ENCODE peak calls at places on chromosomes 11 and 22, in ten cellular contexts. G is Right ventricle myocardium inferior; F is lung; J is lower leg skin; C is activated naive CD8-positive, alpha-beta T cell treated with anti-CD3 and anti-CD28 coated beads, Interleukin-2, amount 50 U/mL, for 24 hours; Q is dorsolateral prefrontal cortex; D is A549; Y is tibial nerve; O is left colon; S is transverse colon. R is an unnamed sample.

GRCh38 chr11:111936045-111936400 is 1.1 kb upstream of the DIXDC1 start:
- DNase-seq in Y (no peak), O (no peak), D (no peak), F (no peak), J (no peak), S (no peak), G (no peak), C (no peak), Q (no peak), R (no peak)

GRCh38 chr22:20436309-20437252 is 1.0 kb downstream of the SCARF2 start:
- DNase-seq in C (no peak), G (peak; percentile 70), O (no peak), Y (no peak), Q (no peak), S (no peak), D (no peak), F (no peak), J (no peak), R (no peak)

GRCh38 chr11:29135504-29135903 is 881.3 kb downstream of the KCNA4 start:
- DNase-seq in J (no peak), C (no peak), D (no peak), O (no peak), S (no peak), Y (no peak), Q (no peak), F (no peak), G (no peak), R (no peak)

GRCh38 chr22:20783844-20784723 is 10.2 kb downstream of the SERPIND1 start:
- DNase-seq in F (no peak), D (peak; percentile 30), S (peak; percentile 31), G (no peak), O (peak; percentile 59), Y (peak; percentile 77), Q (no peak), J (peak; percentile 27), C (peak; percentile 33), R (peak; percentile 77)

GRCh38 chr22:38718414-38718813 is 12.7 kb downstream of the GTPBP1 start:
- DNase-seq in J (peak; percentile 65), Q (peak; percentile 59), Y (no peak), S (peak; percentile 79), G (no peak), F (peak; percentile 70), C (no peak), O (peak; percentile 75), D (peak; percentile 84), R (no peak)

GRCh38 chr22:33272866-33273265 is 214.7 kb upstream of the SYN3 start:
- DNase-seq in O (no peak), C (no peak), G (no peak), J (no peak), Y (no peak), Q (no peak), S (no peak), F (no peak), D (no peak), R (no peak)

GRCh38 chr11:70407121-70407520 is 8.8 kb downstream of the CTTN start:
- DNase-seq in O (no peak), C (no peak), J (no peak), Q (no peak), F (no peak), S (no peak), D (no peak), G (no peak), Y (no peak), R (no peak)

GRCh38 chr22:36435516-36436415 is 45.7 kb downstream of the TXN2 start:
- DNase-seq in D (no peak), C (peak; percentile 64), Q (no peak), G (no peak), Y (no peak), S (peak; percentile 84), O (peak; percentile 80), F (peak; percentile 54), J (no peak), R (no peak)

GRCh38 chr11:63683133-63683991 is 2.1 kb downstream of the RTN3 start:
- DNase-seq in O (no peak), Y (no peak), Q (no peak), C (no peak), J (no peak), F (no peak), D (no peak), G (no peak), S (no peak), R (peak; percentile 34)

R was measured in Ammon's horn.